ENCODE peak calls at places on chromosomes 7 and 10, in nine cellular contexts. A is Caco-2; G is uterus; T is cardiac muscle cell; W is CD8-positive, alpha-beta memory T cell; F is neural progenitor cell; C is heart left ventricle; U is H7; Y is fibroblast of mammary gland. M is an unnamed sample.

GRCh38 chr10:88281592-88282268 is 301.4 kb downstream of the RNLS start:
- DNase-seq in U (no peak), C (no peak), F (no peak), T (no peak), A (no peak), G (no peak), Y (peak; percentile 94), W (no peak), M (no peak)

GRCh38 chr10:73875139-73875475 is 752 bp upstream of the CAMK2G start:
- DNase-seq in G (no peak), W (peak; percentile 80), F (no peak), Y (no peak), T (no peak), U (no peak), A (no peak), C (no peak), M (no peak)

GRCh38 chr7:97495487-97495886 is 236.4 kb upstream of the TAC1 start:
- DNase-seq in Y (no peak), A (no peak), W (no peak), T (no peak), F (no peak), U (no peak), C (no peak), G (no peak), M (no peak)

GRCh38 chr7:18940577-18941134 is 176.8 kb downstream of the TWIST1 start:
- DNase-seq in Y (no peak), A (no peak), C (no peak), U (peak; percentile 2), F (peak; percentile 48), T (no peak), G (no peak), W (no peak), M (no peak)

GRCh38 chr7:40833541-40834234 is 698.9 kb downstream of the SUGCT start:
- DNase-seq in Y (peak; percentile 44), G (no peak), F (no peak), C (no peak), A (no peak), U (no peak), T (no peak), W (no peak), M (no peak)

GRCh38 chr7:33298848-33299247 is 169.5 kb downstream of the BBS9 start:
- DNase-seq in Y (no peak), T (no peak), W (no peak), G (no peak), A (no peak), U (no peak), F (no peak), C (no peak), M (no peak)

GRCh38 chr7:6489612-6490011 is 41.9 kb upstream of the DAGLB start:
- DNase-seq in G (no peak), T (no peak), A (no peak), F (no peak), W (no peak), U (no peak), C (no peak), Y (no peak), M (no peak)

GRCh38 chr7:123570390-123571182 is 13.0 kb upstream of the NDUFA5 start:
- DNase-seq in T (no peak), F (no peak), G (no peak), C (no peak), Y (peak; percentile 7), W (no peak), U (no peak), A (no peak), M (no peak)

GRCh38 chr7:101818699-101819071 is 1.3 kb downstream of the CUX1 start:
- DNase-seq in W (no peak), G (no peak), T (no peak), F (no peak), C (no peak), U (peak; percentile 58), Y (no peak), A (no peak), M (no peak)

GRCh38 chr7:101820703-101821102 is 3.3 kb downstream of the CUX1 start:
- DNase-seq in U (peak; percentile 58), W (no peak), G (no peak), F (peak; percentile 41), T (no peak), C (no peak), A (no peak), Y (no peak), M (no peak)

GRCh38 chr7:101819913-101820522 is 2.6 kb downstream of the CUX1 start:
- DNase-seq in Y (no peak), F (no peak), A (no peak), C (no peak), G (no peak), U (no peak), T (no peak), W (no peak), M (no peak)

GRCh38 chr7:101817930-101818698 is 688 bp downstream of the CUX1 start:
- DNase-seq in F (no peak), C (no peak), Y (no peak), U (no peak), A (no peak), G (no peak), W (no peak), T (no peak), M (no peak)

GRCh38 chr7:101819183-101819582 is 1.8 kb downstream of the CUX1 start:
- DNase-seq in F (no peak), T (no peak), A (no peak), G (no peak), U (no peak), W (no peak), C (no peak), Y (no peak), M (no peak)
- H3K4me3 ChIP-seq in F (no peak overlapping the region), T (no peak overlapping the region), A (no peak overlapping the region), G (no peak overlapping the region), U (no peak overlapping the region), W (no peak overlapping the region), C (no peak overlapping the region), Y (no peak overlapping the region), M (no peak overlapping the region)

GRCh38 chr10:79308016-79308415 is 39.3 kb upstream of the PPIF start:
- DNase-seq in A (no peak), U (no peak), C (no peak), G (no peak), F (no peak), Y (no peak), W (no peak), T (no peak), M (peak; percentile 1)

GRCh38 chr10:79305515-79305914 is 41.8 kb upstream of the PPIF start:
- DNase-seq in U (no peak), A (no peak), Y (no peak), T (no peak), C (no peak), F (no peak), G (no peak), W (no peak), M (no peak)

GRCh38 chr10:79304479-79305087 is 42.7 kb upstream of the PPIF start:
- DNase-seq in U (no peak), Y (no peak), T (no peak), G (no peak), A (no peak), W (no peak), F (no peak), C (no peak), M (peak; percentile 3)

GRCh38 chr10:79306644-79307220 is 40.5 kb upstream of the PPIF start:
- DNase-seq in A (no peak), C (no peak), W (no peak), G (no peak), U (no peak), T (no peak), F (no peak), Y (no peak), M (peak; percentile 7)

DNA sequence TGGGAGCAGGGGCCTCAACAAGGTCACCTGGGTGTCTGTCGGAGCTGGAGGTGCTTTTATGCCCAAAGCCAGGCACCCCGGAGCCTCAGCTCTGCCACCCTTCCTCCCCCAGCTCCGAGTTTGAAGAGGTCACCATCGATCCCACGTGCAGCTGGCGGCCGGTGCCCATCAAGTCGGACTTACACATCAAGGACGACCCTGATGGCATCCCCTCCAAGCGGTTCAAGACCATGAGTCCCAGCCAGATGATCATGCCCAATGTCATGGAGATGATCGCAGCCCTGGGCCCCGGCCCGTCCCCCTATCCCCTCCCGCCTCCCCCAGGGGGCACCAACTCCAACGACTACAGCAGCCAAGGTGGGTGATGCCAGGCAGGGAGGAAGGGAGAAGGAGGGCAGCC is 41.3 kb upstream of the PPIF start:
- DNase-seq in G (no peak), A (no peak), Y (no peak), U (no peak), T (no peak), C (no peak), W (no peak), F (no peak), M (peak; percentile 14)
- H3K4me3 ChIP-seq in G (no peak overlapping the region), A (no peak overlapping the region), Y (no peak overlapping the region), U (no peak overlapping the region), T (no peak overlapping the region), C (no peak overlapping the region), W (no peak overlapping the region), F (no peak overlapping the region), M (no peak overlapping the region)

GRCh38 chr10:100729877-100730738 is 15.3 kb upstream of the PAX2 start:
- DNase-seq in F (peak; percentile 60), Y (no peak), T (no peak), G (no peak), U (peak; percentile 85), A (no peak), W (no peak), C (no peak), M (no peak)

GRCh38 chr10:100728928-100729876 is 16.2 kb upstream of the PAX2 start:
- DNase-seq in C (no peak), T (peak; percentile 69), A (peak; percentile 83), G (no peak), U (peak; percentile 87), Y (peak; percentile 19), F (peak; percentile 86), W (no peak), M (no peak)

GRCh38 chr10:100733319-100733718 is 12.1 kb upstream of the PAX2 start:
- DNase-seq in U (peak; percentile 43), C (no peak), T (no peak), F (no peak), Y (no peak), W (no peak), A (no peak), G (no peak), M (no peak)

GRCh38 chr10:100731603-100732596 is 13.5 kb upstream of the PAX2 start:
- DNase-seq in F (no peak), U (peak; percentile 81), T (no peak), W (no peak), Y (no peak), C (no peak), G (no peak), A (no peak), M (no peak)

GRCh38 chr10:100730739-100731602 is 14.4 kb upstream of the PAX2 start:
- DNase-seq in T (no peak), U (peak; percentile 76), Y (peak; percentile 5), A (peak; percentile 84), C (no peak), G (no peak), W (no peak), F (peak; percentile 56), M (no peak)
- H3K4me3 ChIP-seq in T (no peak overlapping the region), U (no peak overlapping the region), Y (no peak overlapping the region), A (peak overlapping the region; percentile 48), C (peak overlapping the region; percentile 31), G (no peak overlapping the region), W (no peak overlapping the region), F (no peak overlapping the region), M (peak overlapping the region; percentile 26)

DNA sequence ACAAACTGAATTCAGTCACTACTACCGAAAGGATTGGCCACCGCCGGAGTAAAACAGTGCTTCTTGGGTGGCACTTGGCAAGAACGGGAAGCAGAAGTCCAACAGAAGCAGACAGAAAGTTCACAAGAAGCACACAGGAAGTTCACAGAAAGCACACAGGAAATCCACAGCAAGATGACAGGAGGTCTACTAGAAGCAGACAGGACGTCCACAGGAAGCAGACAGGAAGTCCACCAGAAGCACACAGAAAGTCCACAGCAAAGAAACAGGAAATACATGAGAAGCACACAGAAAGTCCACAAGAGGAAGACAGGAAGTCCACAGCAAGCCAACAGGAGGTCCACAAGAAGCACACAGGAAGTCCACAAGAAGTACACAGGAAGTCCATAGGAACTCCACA is 399.2 kb upstream of the AUTS2 start:
- DNase-seq in W (no peak), A (no peak), Y (no peak), C (no peak), F (no peak), T (no peak), U (no peak), G (no peak), M (no peak)
- H3K4me3 ChIP-seq in W (no peak overlapping the region), A (no peak overlapping the region), Y (no peak overlapping the region), C (no peak overlapping the region), F (no peak overlapping the region), T (no peak overlapping the region), U (no peak overlapping the region), G (no peak overlapping the region), M (no peak overlapping the region)

M was measured in heart right ventricle.